ENCODE peak calls at places on chromosomes 6 and 20, in four cellular contexts. Y, S, Z and I are unnamed samples.

GRCh38 chr20:26167499-26167898 is 470.8 kb upstream of the ZNF337 start:
- DNase-seq in Y (no peak), S (no peak), Z (no peak), I (no peak)

GRCh38 chr20:15937179-15937578 is 636.1 kb downstream of the KIF16B start:
- DNase-seq in Y (no peak), S (no peak), Z (no peak), I (no peak)

GRCh38 chr6:115545410-115545986 is 515.2 kb downstream of the FRK start:
- DNase-seq in Y (no peak), S (no peak), Z (no peak), I (no peak)

GRCh38 chr6:105536961-105537360 is 134.1 kb upstream of the PREP start:
- DNase-seq in Y (no peak), S (no peak), Z (no peak), I (no peak)

GRCh38 chr6:11143394-11144371 is 32.2 kb upstream of the ERVFRD-1 start:
- DNase-seq in Y (no peak), S (no peak), Z (no peak), I (peak; percentile 8)

GRCh38 chr20:46701556-46701955 is 7.9 kb upstream of the SLC2A10 start:
- DNase-seq in Y (no peak), S (no peak), Z (no peak), I (no peak)

GRCh38 chr6:35634316-35634715 is 54.4 kb downstream of the FKBP5 start:
- DNase-seq in Y (no peak), S (no peak), Z (no peak), I (no peak)

GRCh38 chr6:145075425-145075824 is 659.9 kb downstream of the EPM2A start:
- DNase-seq in Y (no peak), S (no peak), Z (no peak), I (no peak)

GRCh38 chr6:75397806-75398465 is 95.7 kb downstream of the FILIP1 start:
- DNase-seq in Y (no peak), S (no peak), Z (no peak), I (no peak)

GRCh38 chr6:125802943-125803377 is 12.2 kb downstream of the NCOA7 start:
- DNase-seq in Y (no peak), S (no peak), Z (no peak), I (no peak)

GRCh38 chr6:156866181-156866862 is 89.1 kb downstream of the ARID1B start:
- DNase-seq in Y (no peak), S (no peak), Z (peak; percentile 36), I (no peak)

GRCh38 chr20:63100401-63100925 is 93.7 kb upstream of the BHLHE23 start:
- DNase-seq in Y (no peak), S (no peak), Z (no peak), I (no peak)

GRCh38 chr6:133983099-133983939 is 30.3 kb downstream of the TBPL1 start:
- DNase-seq in Y (peak; percentile 5), S (no peak), Z (no peak), I (no peak)